ENCODE peak calls at places on chromosomes 7 and 10, in eight cellular contexts. T is B cell, Q is A549, W is choroid plexus epithelial cell, N is progenitor cell of endocrine pancreas, G is ovary, K is GM12865, J is colonic mucosa. S is an unnamed sample.

GRCh38 chr10:78948616-78949015 is 120.2 kb upstream of the ZMIZ1 start:
- DNase-seq in N (no peak), Q (no peak), G (no peak), W (no peak), K (no peak), T (no peak), J (no peak), S (no peak)

GRCh38 chr7:27314111-27314510 is 71.5 kb downstream of the EVX1 start:
- DNase-seq in K (no peak), Q (no peak), T (no peak), W (no peak), N (no peak), J (no peak), G (no peak), S (no peak)

GRCh38 chr10:48470893-48471805 is 133.7 kb downstream of the ARHGAP22 start:
- DNase-seq in G (peak), J (peak), T (no peak), W (peak), N (peak), K (no peak), Q (no peak), S (no peak)

GRCh38 chr7:139811106-139811505 is 18.0 kb upstream of the TBXAS1 start:
- DNase-seq in Q (no peak), J (no peak), T (no peak), G (no peak), W (no peak), K (no peak), N (no peak), S (no peak)

GRCh38 chr10:79148452-79149344 is 79.9 kb downstream of the ZMIZ1 start:
- DNase-seq in N (no peak), W (no peak), K (no peak), G (peak), T (no peak), J (peak), Q (peak), S (no peak)

GRCh38 chr7:37918526-37918925 is 1.9 kb upstream of the SFRP4 start:
- DNase-seq in Q (no peak), T (no peak), J (no peak), W (no peak), K (no peak), G (no peak), N (no peak), S (no peak)

GRCh38 chr7:87853237-87853864 is 22.8 kb downstream of the SLC25A40 start:
- DNase-seq in G (no peak), J (no peak), Q (no peak), N (no peak), K (no peak), T (no peak), W (peak), S (no peak)

GRCh38 chr7:134936893-134937520 is 49.3 kb upstream of the AGBL3 start:
- DNase-seq in N (no peak), T (no peak), Q (no peak), W (peak), K (no peak), J (no peak), G (no peak), S (no peak)

GRCh38 chr7:102009628-102010027 is 192.2 kb downstream of the CUX1 start:
- DNase-seq in W (peak), G (no peak), Q (no peak), K (no peak), N (no peak), T (no peak), J (no peak), S (no peak)

GRCh38 chr10:62079885-62080559 is 178.5 kb downstream of the ARID5B start:
- DNase-seq in G (no peak), N (no peak), W (no peak), J (no peak), K (peak), T (peak), Q (no peak), S (peak)

GRCh38 chr10:62082270-62082669 is 180.8 kb downstream of the ARID5B start:
- DNase-seq in K (no peak), Q (no peak), T (no peak), J (peak), G (no peak), N (no peak), W (no peak), S (no peak)

GRCh38 chr10:62082729-62083412 is 181.4 kb downstream of the ARID5B start:
- DNase-seq in J (peak), T (peak), W (peak), K (peak), G (no peak), Q (peak), N (no peak), S (no peak)

GRCh38 chr10:62081322-62081945 is 179.9 kb downstream of the ARID5B start:
- DNase-seq in G (no peak), N (no peak), K (no peak), Q (no peak), W (peak), J (peak), T (no peak), S (no peak)

GRCh38 chr10:62080905-62081304 is 179.4 kb downstream of the ARID5B start:
- DNase-seq in K (no peak), J (peak), T (no peak), W (no peak), N (no peak), G (no peak), Q (no peak), S (no peak)
- TF ChIP-seq CTCF in K (peak), J (no peak), T (no peak), W (no peak), N (peak), G (no peak), Q (no peak), S (no peak)

DNA sequence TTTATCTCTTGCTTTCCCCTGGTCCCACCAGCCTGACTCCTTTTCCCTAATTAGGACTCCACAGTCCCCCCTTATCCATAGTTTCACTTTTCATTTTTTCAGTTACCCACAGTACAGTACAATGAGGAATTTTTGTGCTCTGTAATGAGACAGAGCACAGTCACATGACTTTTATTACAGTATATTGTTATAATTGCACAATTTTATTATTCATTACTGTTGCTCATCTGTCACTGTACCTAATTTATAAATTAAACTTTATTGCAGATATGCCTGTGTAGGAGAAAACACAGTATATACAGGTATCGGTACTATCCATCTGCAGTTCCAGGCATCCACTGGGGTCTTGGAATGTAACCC is 125.4 kb downstream of the KCNMA1 start:
- DNase-seq in T (no peak), J (no peak), W (no peak), Q (no peak), G (no peak), N (no peak), K (no peak), S (no peak)
- TF ChIP-seq CTCF in T (no peak), J (no peak), W (no peak), Q (no peak), G (no peak), N (no peak), K (no peak), S (no peak)

GRCh38 chr10:124917939-124918830 is 23.7 kb upstream of the ZRANB1 start:
- DNase-seq in N (no peak), G (no peak), T (no peak), K (no peak), J (peak), Q (no peak), W (peak), S (no peak)
- TF ChIP-seq CTCF in N (no peak), G (no peak), T (no peak), K (no peak), J (no peak), Q (no peak), W (peak), S (no peak)

GRCh38 chr10:68202965-68203358 is 29.0 kb downstream of the ATOH7 start:
- DNase-seq in Q (no peak), N (no peak), J (no peak), K (no peak), T (no peak), G (no peak), W (peak), S (no peak)

GRCh38 chr10:68211635-68212034 is 20.3 kb downstream of the ATOH7 start:
- DNase-seq in J (no peak), G (no peak), W (no peak), T (no peak), Q (no peak), K (no peak), N (no peak), S (no peak)

GRCh38 chr10:68212721-68213352 is 19.1 kb downstream of the ATOH7 start:
- DNase-seq in Q (peak), W (peak), N (no peak), J (no peak), G (no peak), K (peak), T (no peak), S (peak)

DNA sequence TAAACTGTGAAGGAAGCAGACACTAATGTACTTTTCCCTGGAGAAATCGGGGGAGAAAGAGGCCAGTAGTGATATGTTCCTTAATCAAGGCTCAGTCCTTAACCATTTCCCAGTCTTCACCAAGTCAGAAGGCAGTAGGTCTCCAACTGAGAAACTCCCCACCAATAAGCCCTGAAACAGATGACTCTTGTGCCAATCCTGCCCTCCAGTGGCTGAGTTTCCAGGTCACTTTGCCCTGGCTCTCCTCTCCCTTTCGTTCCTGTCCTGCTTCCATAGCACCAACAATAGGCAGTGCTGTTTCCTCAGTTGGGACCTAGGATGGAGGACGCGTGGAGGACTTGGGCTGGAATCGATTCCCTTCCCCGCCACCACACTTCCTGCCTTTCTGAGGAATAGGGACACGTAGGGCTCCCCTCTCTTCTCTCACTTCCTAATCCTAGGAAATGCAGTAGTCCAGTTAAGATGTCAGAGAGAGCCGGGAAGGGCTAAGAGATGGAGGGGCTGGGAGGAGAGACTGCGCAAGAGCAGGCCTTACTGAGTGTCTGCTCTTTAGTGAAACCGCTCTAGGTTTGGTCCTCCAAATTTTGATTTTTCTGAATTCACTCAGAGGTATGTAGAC is 23.4 kb downstream of the ATOH7 start:
- DNase-seq in T (no peak), K (peak), J (peak), Q (peak), W (peak), G (peak), N (peak), S (peak)
- TF ChIP-seq CTCF in T (no peak), K (peak), J (peak), Q (peak), W (peak), G (no peak), N (peak), S (peak)

GRCh38 chr7:147896121-147896520 is 694.4 kb upstream of the C7orf33 start:
- DNase-seq in G (no peak), J (no peak), T (no peak), N (no peak), K (no peak), Q (no peak), W (no peak), S (no peak)

DNA sequence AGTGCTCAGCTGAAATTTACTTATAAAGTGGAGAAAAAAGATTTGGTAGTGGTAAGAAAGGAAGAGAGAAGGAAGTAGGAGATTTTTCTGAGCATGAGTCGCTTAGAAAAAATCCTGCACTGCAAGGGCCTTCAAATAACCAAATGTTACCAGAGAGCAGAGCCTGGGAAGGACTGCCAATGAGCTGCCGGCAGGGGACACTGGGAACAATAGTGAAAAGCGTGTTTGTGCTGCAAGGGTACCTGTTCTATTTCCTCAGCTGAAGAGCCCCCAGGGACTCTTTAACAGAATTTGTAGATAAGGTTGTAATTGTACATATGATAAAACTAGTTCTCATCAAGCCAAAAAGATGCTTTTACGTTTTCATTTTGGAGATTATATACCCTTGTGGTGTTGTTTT is 696.3 kb upstream of the C7orf33 start:
- DNase-seq in T (no peak), G (no peak), W (no peak), K (no peak), Q (no peak), N (no peak), J (no peak), S (no peak)
- TF ChIP-seq CTCF in T (no peak), G (no peak), W (no peak), K (no peak), Q (no peak), N (peak), J (no peak), S (no peak)

GRCh38 chr7:3673524-3673923 is 372.5 kb downstream of the SDK1 start:
- DNase-seq in K (peak), J (peak), G (no peak), Q (peak), N (no peak), W (peak), T (no peak), S (no peak)
- TF ChIP-seq CTCF in K (peak), J (peak), G (no peak), Q (peak), N (peak), W (peak), T (no peak), S (no peak)

S was measured in GM10248.